ENCODE peak calls at places on chromosomes 3 and 15, in seven cellular contexts. Y is GM10248, O is kidney, B is PC-9, E is AG10803, W is sigmoid colon, K is transverse colon. C is an unnamed sample.

GRCh38 chr3:38528457-38528856 is 32.3 kb downstream of the EXOG start:
- DNase-seq in K (no peak), O (no peak), W (no peak), Y (no peak), E (no peak), B (no peak), C (no peak)

GRCh38 chr3:30934208-30934550 is 39.7 kb upstream of the GADL1 start:
- DNase-seq in W (no peak), Y (no peak), K (no peak), B (no peak), E (peak), O (no peak), C (peak)

GRCh38 chr3:195001961-195002861 is 268.7 kb downstream of the XXYLT1 start:
- DNase-seq in B (peak), E (peak), K (peak), W (no peak), Y (peak), O (peak), C (peak)

GRCh38 chr15:73681856-73682596 is 2.2 kb upstream of the CD276 start:
- DNase-seq in E (no peak), W (no peak), K (no peak), Y (no peak), B (no peak), O (no peak), C (peak)

GRCh38 chr3:123152656-123153055 is 49.1 kb upstream of the SEC22A start:
- DNase-seq in O (no peak), Y (no peak), K (no peak), E (no peak), W (no peak), B (no peak), C (no peak)

GRCh38 chr15:61815356-61816083 is 244.7 kb downstream of the VPS13C start:
- DNase-seq in O (no peak), Y (no peak), E (no peak), B (no peak), K (no peak), W (no peak), C (no peak)

GRCh38 chr3:51845129-51845528 is 16.3 kb upstream of the IQCF2 start:
- DNase-seq in W (no peak), B (no peak), K (no peak), O (no peak), E (no peak), Y (no peak), C (no peak)

GRCh38 chr3:172595648-172596393 is 72.6 kb upstream of the TNFSF10 start:
- DNase-seq in E (peak), W (no peak), B (peak), Y (peak), K (peak), O (no peak), C (peak)

GRCh38 chr15:99408236-99409096 is 157.2 kb downstream of the LRRC28 start:
- DNase-seq in K (no peak), W (no peak), E (peak), O (no peak), Y (peak), B (no peak), C (peak)

GRCh38 chr15:73593278-73594074 is 39.7 kb downstream of the NPTN start:
- DNase-seq in E (no peak), Y (no peak), K (no peak), B (no peak), W (peak), O (no peak), C (peak)

GRCh38 chr3:197561926-197562325 is 6.2 kb upstream of the BDH1 start:
- DNase-seq in Y (no peak), K (no peak), W (no peak), O (no peak), E (no peak), B (no peak), C (no peak)

GRCh38 chr15:25179673-25180511 is 225.1 kb downstream of the SNRPN start:
- DNase-seq in O (peak), Y (no peak), K (peak), B (no peak), E (no peak), W (peak), C (no peak)

GRCh38 chr3:177604181-177604580 is 406.9 kb upstream of the TBL1XR1 start:
- DNase-seq in O (no peak), K (no peak), B (no peak), Y (no peak), W (no peak), E (no peak), C (no peak)

GRCh38 chr3:4994144-4994730 is 15.0 kb downstream of the BHLHE40 start:
- DNase-seq in W (no peak), E (peak), B (no peak), O (no peak), Y (no peak), K (no peak), C (peak)

GRCh38 chr3:41630708-41631107 is 331.2 kb downstream of the ULK4 start:
- DNase-seq in Y (no peak), E (peak), B (no peak), W (no peak), O (no peak), K (no peak), C (no peak)

GRCh38 chr15:81312790-81313543 is 11.0 kb downstream of the STARD5 start:
- DNase-seq in Y (no peak), K (peak), O (peak), W (peak), E (peak), B (peak), C (peak)

GRCh38 chr15:63166219-63166618 is 8.9 kb upstream of the RPS27L start:
- DNase-seq in E (peak), B (no peak), W (no peak), K (no peak), Y (no peak), O (no peak), C (no peak)

GRCh38 chr3:169699536-169700050 is 36.1 kb upstream of the MECOM start:
- DNase-seq in K (no peak), W (peak), Y (no peak), E (no peak), O (peak), B (no peak), C (no peak)

GRCh38 chr15:57782731-57783130 is 76.2 kb downstream of the POLR2M start:
- DNase-seq in W (no peak), E (no peak), O (no peak), B (no peak), Y (no peak), K (no peak), C (no peak)

GRCh38 chr15:38687340-38687739 is 122.7 kb upstream of the RASGRP1 start:
- DNase-seq in W (no peak), Y (no peak), E (peak), B (no peak), K (no peak), O (no peak), C (no peak)

GRCh38 chr3:13749063-13749764 is 130.7 kb downstream of the WNT7A start:
- DNase-seq in O (no peak), K (no peak), Y (no peak), E (no peak), B (no peak), W (no peak), C (no peak)

GRCh38 chr3:193835414-193835813 is 242.4 kb downstream of the OPA1 start:
- DNase-seq in K (no peak), B (no peak), O (no peak), W (no peak), Y (no peak), E (no peak), C (no peak)

GRCh38 chr3:173583496-173583895 is 186.0 kb downstream of the NLGN1 start:
- DNase-seq in O (no peak), Y (no peak), B (no peak), W (no peak), E (no peak), K (no peak), C (no peak)

GRCh38 chr3:128547368-128547987 is 54.5 kb upstream of the GATA2 start:
- DNase-seq in K (no peak), Y (no peak), O (no peak), E (peak), W (no peak), B (no peak), C (peak)

GRCh38 chr3:3177861-3178497 is 1.5 kb downstream of the CRBN start:
- DNase-seq in E (no peak), Y (no peak), O (no peak), W (no peak), B (no peak), K (no peak), C (peak)

GRCh38 chr3:193788189-193788946 is 195.4 kb downstream of the OPA1 start:
- DNase-seq in K (peak), E (peak), O (peak), B (peak), Y (peak), W (peak), C (peak)

GRCh38 chr15:60576515-60576914 is 97.6 kb upstream of the ICE2 start:
- DNase-seq in O (no peak), E (no peak), K (no peak), Y (no peak), B (no peak), W (no peak), C (no peak)

GRCh38 chr3:63351159-63352007 is 73.3 kb downstream of the SYNPR start:
- DNase-seq in K (no peak), E (peak), O (no peak), B (no peak), W (no peak), Y (peak), C (peak)

GRCh38 chr3:13143381-13144004 is 70.3 kb upstream of the IQSEC1 start:
- DNase-seq in E (no peak), K (peak), W (peak), Y (no peak), B (no peak), O (peak), C (no peak)

GRCh38 chr3:425094-425493 is 228.5 kb downstream of the CHL1 start:
- DNase-seq in K (no peak), B (no peak), Y (no peak), E (no peak), W (no peak), O (no peak), C (peak)

GRCh38 chr3:170862618-170863374 is 7.2 kb downstream of the RPL22L1 start:
- DNase-seq in W (no peak), O (no peak), E (peak), K (no peak), Y (no peak), B (no peak), C (peak)

GRCh38 chr15:68230157-68231100 is 901 bp upstream of the CLN6 start:
- DNase-seq in K (peak), B (no peak), O (peak), W (no peak), Y (no peak), E (peak), C (no peak)
- TF ChIP-seq CTCF in K (no peak), B (no peak), O (no peak), W (no peak), Y (no peak), E (no peak), C (no peak)

DNA sequence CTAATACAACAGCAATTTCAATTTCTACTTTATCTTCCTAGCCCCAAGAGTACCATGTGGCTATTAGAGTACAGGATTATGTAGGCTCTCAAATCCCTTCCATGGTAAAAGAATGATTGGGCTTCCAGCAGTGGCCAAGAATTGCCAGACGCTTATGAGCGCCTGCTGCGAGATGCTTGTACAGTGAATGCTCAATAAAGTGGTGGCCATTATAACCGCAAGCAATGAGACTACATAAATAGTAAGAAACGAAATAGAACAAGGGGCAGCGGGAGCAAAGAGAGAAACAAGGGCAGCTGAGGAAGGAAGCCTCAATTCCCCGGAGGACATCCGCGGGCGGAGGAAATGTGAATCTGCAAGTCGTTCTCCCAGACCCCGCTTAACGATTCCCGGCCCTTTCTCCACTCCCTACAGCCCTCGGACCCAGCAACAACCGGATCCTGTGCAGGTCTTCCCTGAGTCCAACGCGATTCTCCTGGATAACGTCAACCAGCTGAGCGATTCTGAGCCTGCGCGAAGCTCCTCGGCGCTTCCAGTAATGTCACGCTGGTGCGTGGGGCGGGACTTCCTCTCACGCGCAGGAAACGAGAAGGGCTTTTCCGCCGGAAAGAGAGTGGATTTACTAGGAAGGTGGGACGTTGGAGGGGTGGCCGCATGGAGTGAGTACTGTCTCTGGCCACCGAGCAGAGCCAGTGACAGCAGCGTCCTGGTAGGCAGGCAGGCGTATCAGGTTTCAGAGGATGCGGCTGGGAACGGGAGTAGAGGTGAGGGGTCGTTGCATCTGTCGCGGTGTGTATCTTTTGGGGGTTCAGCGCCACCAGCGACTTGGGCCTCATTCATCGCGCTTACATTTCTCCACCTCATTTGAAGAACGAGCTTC is 40.5 kb upstream of the AP3B2 start:
- DNase-seq in O (peak), K (peak), E (peak), W (peak), Y (peak), B (peak), C (peak)
- TF ChIP-seq CTCF in O (no peak), K (no peak), E (no peak), W (no peak), Y (no peak), B (no peak), C (no peak)

DNA sequence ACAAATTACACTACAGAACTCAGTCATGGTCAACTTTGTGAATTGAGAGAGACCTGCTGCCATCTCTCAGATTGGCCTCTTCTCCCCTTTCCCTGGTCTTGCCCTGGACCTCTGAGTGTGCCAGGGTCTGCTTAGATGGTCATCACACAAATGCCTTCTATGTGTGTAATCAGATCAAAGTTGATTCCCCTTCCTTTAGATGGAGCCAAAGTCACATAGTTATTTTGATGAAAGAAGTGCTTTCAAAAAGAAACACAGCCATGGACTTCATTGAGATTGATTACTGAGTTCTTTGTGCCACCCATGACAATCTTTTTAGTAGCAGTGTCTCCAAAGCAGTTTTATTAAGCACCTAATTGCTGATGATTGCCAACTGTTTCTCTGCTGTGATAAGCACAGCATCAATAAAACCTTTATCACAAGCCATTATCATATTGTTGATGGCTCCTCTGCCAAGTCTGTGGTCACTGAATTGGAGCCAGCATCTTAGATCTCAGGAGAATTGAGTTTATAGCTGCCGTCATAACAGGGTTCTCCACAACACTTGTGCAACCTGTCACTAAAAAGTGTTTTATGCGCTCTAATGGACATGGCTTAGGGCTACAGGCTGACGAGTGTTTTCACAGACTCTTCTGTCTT is 149.7 kb upstream of the NUDT16 start:
- DNase-seq in E (no peak), B (no peak), Y (no peak), K (no peak), W (no peak), O (no peak), C (peak)
- TF ChIP-seq CTCF in E (no peak), B (peak), Y (no peak), K (no peak), W (no peak), O (no peak), C (no peak)

GRCh38 chr15:69475769-69476358 is 23.2 kb downstream of the RPLP1 start:
- DNase-seq in Y (peak), W (peak), O (peak), E (peak), K (peak), B (peak), C (peak)
- TF ChIP-seq CTCF in Y (peak), W (peak), O (peak), E (peak), K (peak), B (peak), C (peak)

GRCh38 chr3:141998674-141999290 is 122.3 kb downstream of the ATP1B3 start:
- DNase-seq in O (no peak), Y (no peak), W (no peak), K (no peak), B (no peak), E (peak), C (peak)
- TF ChIP-seq CTCF in O (peak), Y (peak), W (peak), K (peak), B (peak), E (peak), C (peak)

GRCh38 chr15:89673162-89673506 is 6.0 kb downstream of the PLIN1 start:
- DNase-seq in W (no peak), B (no peak), O (no peak), K (no peak), Y (peak), E (no peak), C (peak)
- TF ChIP-seq CTCF in W (no peak), B (peak), O (no peak), K (peak), Y (peak), E (peak), C (peak)

GRCh38 chr15:48109212-48109611 is 11.6 kb upstream of the SLC24A5 start:
- DNase-seq in W (no peak), K (no peak), B (no peak), E (no peak), Y (no peak), O (no peak), C (no peak)

GRCh38 chr15:48109856-48110531 is 10.8 kb upstream of the SLC24A5 start:
- DNase-seq in B (no peak), W (no peak), E (no peak), O (no peak), K (no peak), Y (no peak), C (no peak)

GRCh38 chr15:48112242-48112641 is 8.5 kb upstream of the SLC24A5 start:
- DNase-seq in B (no peak), W (no peak), Y (no peak), K (no peak), E (peak), O (no peak), C (peak)
- TF ChIP-seq CTCF in B (no peak), W (no peak), Y (peak), K (peak), E (peak), O (peak), C (peak)

DNA sequence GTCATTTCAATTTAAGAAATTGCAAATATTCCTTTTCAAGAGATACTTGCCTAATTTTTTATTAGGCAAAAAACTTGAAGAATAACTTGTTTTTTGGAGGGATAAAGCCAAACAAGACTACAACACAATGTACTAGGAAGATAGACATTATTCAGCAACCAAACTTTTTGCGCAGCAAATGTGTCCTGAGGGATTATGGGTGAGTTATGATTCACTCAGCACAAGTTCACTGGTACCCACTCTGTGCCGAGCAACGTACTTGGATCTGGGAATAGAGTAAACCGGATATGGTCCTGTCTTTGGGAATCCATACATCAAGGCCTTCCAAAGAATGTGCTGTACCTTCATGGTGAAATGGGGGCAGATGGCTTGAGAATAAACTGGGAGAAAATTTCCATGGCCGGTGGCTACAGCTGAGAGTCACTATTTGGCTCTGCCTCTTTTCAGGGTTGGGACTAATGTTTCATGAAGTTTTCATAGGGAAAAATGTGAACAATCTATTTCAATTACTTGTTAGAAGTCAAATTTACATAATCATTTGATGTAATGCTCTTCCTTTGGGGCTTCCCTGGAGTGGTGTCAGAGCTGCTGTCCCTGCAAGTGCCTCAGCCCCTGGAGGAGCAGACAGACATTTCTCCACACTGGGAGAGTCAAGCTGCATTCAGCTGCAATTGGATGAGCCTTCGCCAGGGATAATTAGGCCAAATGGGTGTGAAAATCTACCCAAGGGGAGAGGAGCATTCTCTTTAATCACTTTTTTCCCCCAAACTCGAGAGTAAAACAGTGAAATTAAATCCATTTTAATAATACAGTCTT is 315.2 kb downstream of the CLSTN2 start:
- DNase-seq in W (no peak), Y (no peak), E (no peak), K (no peak), O (no peak), B (no peak), C (no peak)
- TF ChIP-seq CTCF in W (no peak), Y (no peak), E (no peak), K (no peak), O (no peak), B (no peak), C (no peak)

GRCh38 chr15:51229907-51230328 is 108.5 kb downstream of the CYP19A1 start:
- DNase-seq in B (no peak), W (no peak), E (peak), O (no peak), K (no peak), Y (peak), C (peak)
- TF ChIP-seq CTCF in B (peak), W (no peak), E (peak), O (no peak), K (peak), Y (peak), C (peak)